ENCODE peak calls at places on chromosomes 3 and 15, in four cellular contexts. One of them, this sample, is unnamed. For H3K36me3, the result is how much of the 10 kb centered on the place peaks cover.

GRCh38 chr15:37075777-37076176 is 24.6 kb downstream of the MEIS2 start:
- DNase-seq in heart left ventricle: no peak
- DNase-seq in endodermal cell: no peak
- DNase-seq in stomach: no peak
- DNase-seq in this sample: no peak

GRCh38 chr3:98778852-98779379 is 15.8 kb downstream of the ST3GAL6 start:
- DNase-seq in endodermal cell: no peak
- DNase-seq in stomach: no peak
- DNase-seq in heart left ventricle: no peak
- DNase-seq in this sample: no peak

GRCh38 chr3:122640437-122640999 is 40.1 kb upstream of the PARP14 start:
- DNase-seq in stomach: no peak
- DNase-seq in heart left ventricle: no peak
- DNase-seq in endodermal cell: no peak
- DNase-seq in this sample: no peak

GRCh38 chr15:100968043-100968966 is 49.1 kb downstream of the LRRK1 start:
- DNase-seq in heart left ventricle: no peak
- DNase-seq in endodermal cell: no peak
- DNase-seq in stomach: no peak
- DNase-seq in this sample: no peak

GRCh38 chr3:101085752-101086151 is 92.5 kb upstream of the ABI3BP start:
- DNase-seq in heart left ventricle: no peak
- DNase-seq in endodermal cell: no peak
- DNase-seq in stomach: no peak
- DNase-seq in this sample: no peak

GRCh38 chr3:178420033-178420432 is 116.2 kb upstream of the KCNMB2 start:
- DNase-seq in stomach: no peak
- DNase-seq in endodermal cell: no peak
- DNase-seq in heart left ventricle: no peak
- DNase-seq in this sample: no peak

GRCh38 chr15:99442268-99442897 is 123.4 kb upstream of the MEF2A start:
- DNase-seq in endodermal cell: peak
- DNase-seq in stomach: peak
- DNase-seq in heart left ventricle: peak
- DNase-seq in this sample: peak

GRCh38 chr15:71334874-71335273 is 219.6 kb downstream of the THSD4 start:
- DNase-seq in endodermal cell: no peak
- DNase-seq in heart left ventricle: no peak
- DNase-seq in stomach: no peak
- DNase-seq in this sample: no peak

GRCh38 chr3:120017692-120018091 is 76.6 kb downstream of the GSK3B start:
- DNase-seq in heart left ventricle: no peak
- DNase-seq in stomach: no peak
- DNase-seq in endodermal cell: no peak
- DNase-seq in this sample: no peak

GRCh38 chr3:98962951-98963350 is 61.5 kb upstream of the DCBLD2 start:
- DNase-seq in stomach: no peak
- DNase-seq in heart left ventricle: no peak
- DNase-seq in endodermal cell: no peak
- DNase-seq in this sample: no peak

GRCh38 chr3:150779402-150779858 is 16.5 kb upstream of the SIAH2 start:
- DNase-seq in endodermal cell: peak
- DNase-seq in heart left ventricle: no peak
- DNase-seq in stomach: no peak
- DNase-seq in this sample: no peak

GRCh38 chr3:60017631-60018030 is 967.8 kb upstream of the CFAP20DC start:
- DNase-seq in endodermal cell: no peak
- DNase-seq in heart left ventricle: no peak
- DNase-seq in stomach: no peak
- DNase-seq in this sample: no peak

GRCh38 chr3:104947946-104948345 is 418.8 kb upstream of the ALCAM start:
- DNase-seq in endodermal cell: no peak
- DNase-seq in heart left ventricle: no peak
- DNase-seq in stomach: no peak
- DNase-seq in this sample: no peak

GRCh38 chr3:492586-493296 is 296.2 kb downstream of the CHL1 start:
- DNase-seq in stomach: no peak
- DNase-seq in endodermal cell: no peak
- DNase-seq in heart left ventricle: no peak
- DNase-seq in this sample: no peak

GRCh38 chr3:81472600-81473362 is 288.7 kb downstream of the GBE1 start:
- DNase-seq in heart left ventricle: no peak
- DNase-seq in endodermal cell: no peak
- DNase-seq in stomach: no peak
- DNase-seq in this sample: no peak

GRCh38 chr3:165895919-165896318 is 58.7 kb upstream of the BCHE start:
- DNase-seq in endodermal cell: peak
- DNase-seq in heart left ventricle: no peak
- DNase-seq in stomach: no peak
- DNase-seq in this sample: no peak

GRCh38 chr3:183449391-183449790 is 21.0 kb upstream of the MCF2L2 start:
- DNase-seq in stomach: no peak
- DNase-seq in heart left ventricle: no peak
- DNase-seq in endodermal cell: no peak
- DNase-seq in this sample: peak

GRCh38 chr3:18127181-18127863 is 297.8 kb downstream of the SATB1 start:
- DNase-seq in heart left ventricle: no peak
- DNase-seq in endodermal cell: no peak
- DNase-seq in stomach: no peak
- DNase-seq in this sample: no peak

GRCh38 chr3:14127106-14127505 is 2.3 kb downstream of the TMEM43 start:
- DNase-seq in heart left ventricle: no peak
- DNase-seq in endodermal cell: peak
- DNase-seq in stomach: no peak
- DNase-seq in this sample: no peak

GRCh38 chr15:75230016-75230343 is 28.2 kb upstream of the GOLGA6C start:
- DNase-seq in heart left ventricle: no peak
- DNase-seq in endodermal cell: no peak
- DNase-seq in stomach: no peak
- DNase-seq in this sample: no peak

GRCh38 chr3:120089089-120089488 is 5.2 kb downstream of the GSK3B start:
- DNase-seq in heart left ventricle: no peak
- DNase-seq in stomach: no peak
- DNase-seq in endodermal cell: no peak
- DNase-seq in this sample: no peak

GRCh38 chr15:47184003-47184404 is 533.3 kb upstream of the SEMA6D start:
- DNase-seq in endodermal cell: no peak
- DNase-seq in stomach: no peak
- DNase-seq in heart left ventricle: peak
- DNase-seq in this sample: peak

GRCh38 chr3:16024548-16024947 is 149.9 kb upstream of the GALNT15 start:
- DNase-seq in endodermal cell: peak
- DNase-seq in heart left ventricle: no peak
- DNase-seq in stomach: no peak
- DNase-seq in this sample: no peak

GRCh38 chr15:56532766-56533455 is 68.0 kb upstream of the MNS1 start:
- DNase-seq in endodermal cell: no peak
- DNase-seq in heart left ventricle: no peak
- DNase-seq in stomach: no peak
- DNase-seq in this sample: no peak

GRCh38 chr3:160885791-160886286 is 129.8 kb downstream of the PPM1L start:
- DNase-seq in heart left ventricle: peak
- DNase-seq in stomach: peak
- DNase-seq in endodermal cell: peak
- DNase-seq in this sample: peak

DNA sequence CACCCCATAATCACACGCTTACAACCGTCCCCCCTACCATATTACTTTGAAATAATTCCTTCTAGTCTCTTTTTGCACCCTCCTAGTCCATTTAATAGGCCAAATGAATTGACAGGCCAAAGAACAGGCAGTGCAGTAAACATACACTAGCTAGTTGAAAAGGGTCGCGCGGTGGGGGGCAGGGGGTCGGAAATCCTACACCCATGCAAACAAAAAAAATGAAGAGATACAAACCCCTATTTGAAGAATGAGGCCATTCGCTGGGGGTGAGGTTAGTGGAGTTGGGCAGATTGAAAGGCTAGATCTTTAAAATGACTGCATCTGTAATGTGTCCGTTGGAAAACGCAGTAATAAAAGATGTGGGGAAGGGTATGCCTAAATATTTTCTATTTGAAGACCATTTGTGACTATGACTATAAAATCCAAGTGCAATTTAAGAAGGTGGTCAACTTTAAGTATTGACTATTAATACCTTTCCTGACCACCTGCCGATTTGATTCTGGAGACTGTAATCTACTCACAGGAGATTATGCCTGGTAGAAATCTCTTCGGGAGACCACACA is 891 bp upstream of the ARL6 start:
- DNase-seq in heart left ventricle: no peak
- DNase-seq in endodermal cell: peak
- DNase-seq in stomach: no peak
- DNase-seq in this sample: no peak
- H3K27ac ChIP-seq in heart left ventricle: peak
- H3K27ac ChIP-seq in endodermal cell: peak
- H3K27ac ChIP-seq in stomach: peak
- H3K27ac ChIP-seq in this sample: no peak

GRCh38 chr15:42214600-42214999 is 6.5 kb upstream of the VPS39 start:
- DNase-seq in heart left ventricle: no peak
- DNase-seq in endodermal cell: no peak
- DNase-seq in stomach: no peak
- DNase-seq in this sample: no peak

GRCh38 chr15:42218953-42219596 is 11.0 kb upstream of the VPS39 start:
- DNase-seq in stomach: no peak
- DNase-seq in heart left ventricle: no peak
- DNase-seq in endodermal cell: no peak
- DNase-seq in this sample: no peak

GRCh38 chr15:42213481-42213880 is 5.4 kb upstream of the VPS39 start:
- DNase-seq in stomach: no peak
- DNase-seq in endodermal cell: no peak
- DNase-seq in heart left ventricle: no peak
- DNase-seq in this sample: no peak

GRCh38 chr15:42220216-42220615 is 12.1 kb upstream of the VPS39 start:
- DNase-seq in endodermal cell: no peak
- DNase-seq in stomach: no peak
- DNase-seq in heart left ventricle: no peak
- DNase-seq in this sample: no peak

DNA sequence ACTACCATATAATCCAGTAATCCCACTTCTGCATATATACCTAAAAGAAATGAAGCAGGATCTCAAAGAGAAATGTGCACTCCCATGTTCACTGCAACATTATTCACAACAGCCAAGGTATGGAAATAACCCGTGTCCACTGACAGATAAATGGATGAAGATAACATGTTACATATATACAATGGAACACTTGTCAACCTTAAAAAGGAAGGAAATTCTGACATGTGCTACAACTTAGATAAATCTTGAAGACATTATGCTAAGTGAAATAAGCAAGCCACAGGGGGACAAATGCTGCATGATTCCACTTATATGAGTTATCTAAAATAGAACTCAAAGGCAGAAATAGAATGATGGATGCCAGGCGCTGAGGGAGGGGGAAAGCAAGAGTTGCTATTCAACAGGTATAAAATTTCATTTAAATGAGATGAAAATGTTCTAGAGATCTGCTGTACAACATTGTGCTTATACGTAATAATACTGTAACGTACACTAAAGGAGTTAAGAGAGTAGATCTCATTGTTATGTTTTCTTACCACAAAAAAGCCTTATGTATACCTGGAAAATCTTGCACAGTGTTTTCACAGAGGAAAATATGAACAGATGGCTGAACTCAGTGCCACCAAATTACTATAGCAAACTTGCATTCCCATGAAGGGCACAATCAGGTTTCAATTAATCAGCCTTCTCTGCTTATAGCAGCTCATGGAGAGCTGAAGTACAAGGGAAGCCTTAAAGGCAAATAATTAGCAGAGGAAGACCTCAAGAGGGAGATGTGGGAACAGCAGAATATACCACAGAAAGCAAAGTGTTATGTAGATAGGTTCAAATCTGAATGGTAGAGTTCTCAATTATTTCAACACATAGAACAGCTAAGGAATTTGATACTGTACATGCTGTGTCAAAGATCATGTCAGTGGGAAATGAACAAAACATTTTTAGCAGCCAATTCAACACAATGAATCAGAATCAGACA is 8.0 kb upstream of the VPS39 start:
- DNase-seq in stomach: no peak
- DNase-seq in endodermal cell: no peak
- DNase-seq in heart left ventricle: no peak
- DNase-seq in this sample: no peak
- H3K36me3 ChIP-seq in stomach: half or more
- H3K36me3 ChIP-seq in endodermal cell: half or more
- H3K36me3 ChIP-seq in heart left ventricle: under half
- H3K36me3 ChIP-seq in this sample: under half

GRCh38 chr3:136535906-136536305 is 216.3 kb downstream of the STAG1 start:
- DNase-seq in heart left ventricle: no peak
- DNase-seq in stomach: no peak
- DNase-seq in endodermal cell: no peak
- DNase-seq in this sample: no peak
- H3K4me3 ChIP-seq in heart left ventricle: no peak
- H3K4me3 ChIP-seq in stomach: no peak
- H3K4me3 ChIP-seq in endodermal cell: no peak
- H3K4me3 ChIP-seq in this sample: no peak

GRCh38 chr3:130850846-130851245 is 43.0 kb upstream of the ATP2C1 start:
- DNase-seq in heart left ventricle: no peak
- DNase-seq in stomach: no peak
- DNase-seq in endodermal cell: no peak
- DNase-seq in this sample: no peak
- H3K27ac ChIP-seq in heart left ventricle: peak
- H3K27ac ChIP-seq in stomach: peak
- H3K27ac ChIP-seq in endodermal cell: no peak
- H3K27ac ChIP-seq in this sample: no peak

DNA sequence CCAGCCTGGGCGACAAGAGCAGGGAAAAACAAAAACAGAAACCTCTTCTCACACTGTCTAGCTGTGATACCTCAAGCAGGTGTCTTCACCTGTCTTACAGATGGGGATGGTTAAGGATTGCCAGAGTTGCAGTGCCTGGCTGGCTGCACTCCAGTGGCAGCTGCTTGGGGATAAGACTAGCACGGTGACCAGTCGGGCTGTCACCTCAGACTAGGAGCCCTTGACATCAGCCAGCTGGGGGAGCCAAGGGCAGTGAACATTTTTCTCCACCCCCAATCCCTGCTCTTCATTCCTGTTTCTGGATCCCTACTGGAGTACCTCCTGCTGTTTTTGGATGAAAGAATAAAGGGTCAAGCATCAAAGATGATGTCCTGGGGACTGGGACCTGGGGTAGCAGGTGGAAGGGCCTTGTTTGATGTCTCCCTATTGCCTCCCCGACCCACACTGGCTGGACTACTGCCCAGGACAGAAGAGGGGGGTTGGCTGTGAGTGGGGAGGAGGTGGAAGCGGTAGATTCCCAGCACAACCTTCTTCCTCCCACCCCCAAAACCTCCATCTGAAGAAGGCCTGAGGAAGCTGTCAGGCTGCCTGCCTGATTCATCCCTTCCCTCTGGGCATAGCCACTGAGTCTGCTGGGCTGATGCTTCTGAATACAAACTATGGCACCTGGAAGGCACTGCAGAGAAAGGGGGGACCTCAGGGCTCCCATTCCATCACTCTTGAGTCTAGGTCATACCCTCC is 7.0 kb upstream of the CPNE9 start:
- DNase-seq in heart left ventricle: no peak
- DNase-seq in endodermal cell: no peak
- DNase-seq in stomach: no peak
- DNase-seq in this sample: no peak
- H3K36me3 ChIP-seq in heart left ventricle: under half
- H3K36me3 ChIP-seq in endodermal cell: under half
- H3K36me3 ChIP-seq in stomach: half or more
- H3K36me3 ChIP-seq in this sample: under half

This sample was measured in thyroid gland.